ENCODE peak calls at places on chromosomes 11 and 22, in seven cellular contexts. R, W, Y, G, J, Q and U are unnamed samples. For H3K4me1 and H3K36me3, the result is how much of the 10 kb centered on the place peaks cover.

GRCh38 chr11:123671534-123671933 is 17.1 kb upstream of the SCN3B start:
- DNase-seq in Q (no peak), G (no peak), Y (no peak), J (peak), R (no peak), W (no peak), U (no peak)

GRCh38 chr22:43945632-43946390 is 9.4 kb upstream of the SAMM50 start:
- DNase-seq in Y (peak), G (peak), J (peak), R (no peak), W (peak), Q (peak), U (peak)

GRCh38 chr22:26646158-26646557 is 11.2 kb upstream of the MIAT start:
- DNase-seq in G (no peak), J (no peak), Y (no peak), R (no peak), Q (no peak), W (no peak), U (no peak)

GRCh38 chr11:71364176-71364671 is 84.0 kb downstream of the DHCR7 start:
- DNase-seq in R (no peak), W (no peak), Y (no peak), G (no peak), J (no peak), Q (no peak), U (no peak)

GRCh38 chr11:35077709-35078695 is 61.0 kb upstream of the CD44 start:
- DNase-seq in R (no peak), G (no peak), Q (no peak), Y (no peak), J (no peak), W (no peak), U (no peak)

GRCh38 chr11:112744041-112744440 is 217.2 kb upstream of the NCAM1 start:
- DNase-seq in G (no peak), Y (no peak), J (no peak), W (no peak), Q (no peak), R (peak), U (no peak)

GRCh38 chr22:17999851-18000250 is 24.5 kb downstream of the MICAL3 start:
- DNase-seq in Y (no peak), Q (no peak), W (no peak), G (no peak), R (peak), J (no peak), U (no peak)

GRCh38 chr11:87432006-87432405 is 394.3 kb downstream of the TMEM135 start:
- DNase-seq in Y (no peak), Q (no peak), J (no peak), G (no peak), R (no peak), W (no peak), U (no peak)

GRCh38 chr11:122267602-122268001 is 151.6 kb upstream of the BLID start:
- DNase-seq in G (no peak), Q (no peak), J (no peak), R (no peak), W (no peak), Y (no peak), U (no peak)

GRCh38 chr22:47201996-47202818 is 439.8 kb downstream of the TBC1D22A start:
- DNase-seq in J (no peak), Y (no peak), R (peak), W (no peak), Q (no peak), G (no peak), U (no peak)

GRCh38 chr22:27468712-27469111 is 332.8 kb downstream of the MN1 start:
- DNase-seq in Y (no peak), G (no peak), J (no peak), Q (no peak), R (no peak), W (no peak), U (no peak)

GRCh38 chr11:47261291-47261800 is 3.5 kb downstream of the NR1H3 start:
- DNase-seq in Y (no peak), G (no peak), Q (no peak), W (no peak), R (no peak), J (no peak), U (no peak)

GRCh38 chr22:36885474-36885873 is 24.7 kb downstream of the NCF4 start:
- DNase-seq in Q (no peak), J (no peak), R (no peak), Y (no peak), G (no peak), W (no peak), U (no peak)

GRCh38 chr11:66719111-66719872 is 9.7 kb downstream of the SPTBN2 start:
- DNase-seq in J (no peak), W (no peak), Y (no peak), R (no peak), G (no peak), Q (no peak), U (no peak)

GRCh38 chr11:46342237-46342636 is 5.0 kb upstream of the DGKZ start:
- DNase-seq in W (no peak), G (no peak), Y (no peak), R (no peak), J (no peak), Q (no peak), U (no peak)

GRCh38 chr22:41638124-41638523 is 17.0 kb downstream of the XRCC6 start:
- DNase-seq in W (no peak), R (no peak), G (no peak), Q (no peak), J (no peak), Y (no peak), U (no peak)

GRCh38 chr11:102523887-102524286 is 6.7 kb downstream of the MMP7 start:
- DNase-seq in Y (no peak), W (no peak), R (no peak), G (no peak), J (no peak), Q (no peak), U (no peak)

GRCh38 chr11:118088531-118088930 is 1.8 kb upstream of the SMIM35 start:
- DNase-seq in Y (no peak), J (no peak), R (no peak), W (peak), Q (no peak), G (peak), U (peak)

GRCh38 chr11:130611791-130612251 is 163.4 kb downstream of the ADAMTS15 start:
- DNase-seq in Y (no peak), R (no peak), Q (no peak), G (no peak), J (no peak), W (no peak), U (no peak)

GRCh38 chr11:441418-442274 is at the start of gene ANO9:
- DNase-seq in R (no peak), Q (no peak), G (no peak), Y (peak), J (peak), W (no peak), U (no peak)

GRCh38 chr11:125207866-125208425 is 43.4 kb downstream of the PKNOX2 start:
- DNase-seq in J (no peak), Q (no peak), R (peak), G (no peak), Y (no peak), W (no peak), U (no peak)

GRCh38 chr11:86802601-86803051 is 2.3 kb downstream of the PRSS23 start:
- DNase-seq in Q (no peak), J (peak), R (no peak), Y (peak), G (no peak), W (no peak), U (no peak)

GRCh38 chr11:35619754-35620640 is 1.7 kb downstream of the FJX1 start:
- DNase-seq in Q (no peak), G (peak), R (peak), W (peak), Y (peak), J (peak), U (peak)

GRCh38 chr11:6625832-6626420 is 6.7 kb upstream of the TPP1 start:
- DNase-seq in J (no peak), Y (no peak), R (no peak), Q (no peak), G (no peak), W (no peak), U (no peak)

GRCh38 chr11:33256808-33257159 is 397 bp upstream of the HIPK3 start:
- DNase-seq in J (no peak), Y (no peak), G (no peak), R (no peak), Q (no peak), W (no peak), U (no peak)

GRCh38 chr11:11782532-11783110 is 59.2 kb upstream of the USP47 start:
- DNase-seq in G (no peak), Q (no peak), Y (no peak), J (no peak), W (no peak), R (no peak), U (no peak)

GRCh38 chr11:34443136-34443535 is 4.4 kb downstream of the CAT start:
- DNase-seq in W (no peak), R (no peak), G (no peak), J (no peak), Q (no peak), Y (no peak), U (no peak)

GRCh38 chr11:17719028-17719939 is at the start of gene MYOD1:
- DNase-seq in G (no peak), Y (no peak), Q (no peak), J (peak), R (peak), W (no peak), U (no peak)

GRCh38 chr11:312092-312816 is 1.6 kb upstream of the IFITM1 start:
- DNase-seq in Y (no peak), Q (no peak), J (no peak), G (peak), R (no peak), W (no peak), U (no peak)

GRCh38 chr11:121763526-121763925 is 310.8 kb upstream of the SORL1-AS1 start:
- DNase-seq in R (no peak), Y (no peak), W (no peak), G (no peak), J (no peak), Q (no peak), U (no peak)

GRCh38 chr11:94738746-94739145 is 29.4 kb upstream of the AMOTL1 start:
- DNase-seq in R (no peak), J (no peak), Y (no peak), W (no peak), Q (no peak), G (no peak), U (no peak)

DNA sequence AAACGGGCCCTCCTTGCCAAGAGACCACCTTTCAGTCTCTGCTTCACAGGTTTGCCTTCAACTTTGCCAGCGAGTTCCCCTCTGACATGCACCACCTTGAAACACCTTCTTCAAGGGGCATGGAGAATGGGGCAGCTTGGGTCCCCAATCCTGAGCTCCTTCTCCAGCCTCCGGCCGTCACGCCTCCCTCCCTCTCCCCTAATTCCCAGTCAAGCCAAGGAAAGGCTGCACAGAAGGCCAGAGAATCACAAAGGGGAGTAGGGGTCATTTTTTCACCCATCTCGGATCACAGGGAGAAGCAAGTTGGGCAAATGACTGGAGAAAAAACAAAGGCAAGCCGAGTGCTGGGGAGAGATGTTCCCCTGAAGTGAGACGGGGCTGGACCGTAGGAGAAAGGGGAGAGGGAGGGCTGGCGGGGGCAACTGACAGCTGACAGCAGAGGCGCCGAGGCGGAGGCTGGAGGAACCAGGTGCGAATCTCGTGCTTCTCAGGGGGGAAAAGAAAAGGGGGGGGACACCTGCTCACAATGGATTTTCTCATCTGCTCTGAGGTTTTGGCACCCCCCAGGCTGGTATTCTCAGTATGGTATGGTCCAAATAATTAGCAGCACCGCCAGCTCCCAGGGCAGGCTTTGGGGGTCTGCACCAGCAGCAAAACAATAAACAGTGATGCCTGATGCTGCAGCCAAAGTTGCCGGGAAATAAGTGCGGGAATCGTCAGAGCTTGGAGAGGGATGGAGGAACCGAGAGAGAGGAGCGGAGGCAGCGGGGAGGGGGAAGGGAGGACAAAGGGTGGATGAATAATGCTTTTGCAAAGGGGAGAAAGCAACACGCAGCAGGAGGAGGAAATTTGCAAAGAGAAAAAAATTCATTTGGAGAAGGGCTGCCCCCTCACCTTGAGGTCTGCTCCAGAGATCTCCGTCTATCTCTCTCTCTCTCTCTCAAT is 649 bp downstream of the YPEL4 start:
- DNase-seq in Q (no peak), J (peak), W (no peak), G (no peak), R (peak), Y (no peak), U (no peak)
- H3K4me1 ChIP-seq in Q (under half), J (half or more), W (under half), G (under half), R (under half), Y (under half), U (half or more)

GRCh38 chr22:29385748-29386147 is 2.6 kb downstream of the AP1B1 start:
- DNase-seq in Y (no peak), G (no peak), R (no peak), W (no peak), J (no peak), Q (no peak), U (no peak)
- H3K36me3 ChIP-seq in Y (under half), G (under half), R (under half), W (under half), J (under half), Q (under half), U (under half)

DNA sequence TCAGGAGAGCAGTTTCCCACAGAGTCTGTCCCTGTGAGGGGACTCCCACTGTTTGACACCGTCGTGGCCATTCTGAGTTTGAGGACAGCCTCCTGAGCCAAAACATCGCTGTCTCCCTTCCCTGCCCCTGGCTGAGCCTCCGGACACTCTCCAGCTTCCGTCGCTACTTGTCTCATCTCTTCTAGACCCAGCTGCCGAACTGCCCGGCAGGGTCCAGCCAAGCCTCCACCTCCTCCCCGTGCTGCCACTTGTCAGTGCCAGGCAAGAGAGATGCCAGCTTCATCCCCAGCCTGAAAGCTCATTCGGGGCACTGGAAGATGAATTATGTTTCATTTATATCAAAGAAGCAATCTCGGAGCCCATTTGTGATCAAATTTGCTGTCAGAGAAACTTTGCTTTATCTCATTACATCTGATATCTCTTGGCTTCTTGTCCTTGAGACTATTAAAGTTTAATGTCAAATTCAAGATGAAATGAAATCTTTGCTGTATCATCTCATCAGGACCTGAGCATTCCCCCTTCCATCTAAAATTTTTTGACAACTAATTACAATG is 283.9 kb downstream of the BUD13 start:
- DNase-seq in W (no peak), R (no peak), Y (peak), J (no peak), G (no peak), Q (no peak), U (no peak)
- H3K4me3 ChIP-seq in W (no peak), R (no peak), Y (no peak), J (no peak), G (no peak), Q (no peak), U (no peak)

GRCh38 chr22:29093501-29093921 is 20.7 kb downstream of the KREMEN1 start:
- DNase-seq in W (peak), J (no peak), G (no peak), Y (no peak), R (no peak), Q (no peak), U (no peak)

GRCh38 chr22:29093980-29094379 is 21.1 kb downstream of the KREMEN1 start:
- DNase-seq in Y (no peak), R (no peak), Q (no peak), G (no peak), W (peak), J (no peak), U (no peak)

GRCh38 chr22:29098296-29098695 is 25.5 kb downstream of the KREMEN1 start:
- DNase-seq in G (no peak), Q (no peak), Y (no peak), J (no peak), R (no peak), W (no peak), U (no peak)

GRCh38 chr22:29095459-29095858 is 22.6 kb downstream of the KREMEN1 start:
- DNase-seq in W (no peak), Q (no peak), G (no peak), Y (peak), J (no peak), R (no peak), U (no peak)

GRCh38 chr22:29096736-29097669 is 24.2 kb downstream of the KREMEN1 start:
- DNase-seq in Y (peak), Q (no peak), J (peak), R (no peak), W (peak), G (no peak), U (no peak)
- H3K4me1 ChIP-seq in Y (under half), Q (under half), J (under half), R (under half), W (under half), G (under half), U (under half)

GRCh38 chr22:45709004-45709739 is 37.5 kb downstream of the ATXN10 start:
- DNase-seq in Y (no peak), R (no peak), G (peak), W (no peak), J (no peak), Q (no peak), U (no peak)
- H3K36me3 ChIP-seq in Y (under half), R (under half), G (under half), W (under half), J (under half), Q (under half), U (under half)

DNA sequence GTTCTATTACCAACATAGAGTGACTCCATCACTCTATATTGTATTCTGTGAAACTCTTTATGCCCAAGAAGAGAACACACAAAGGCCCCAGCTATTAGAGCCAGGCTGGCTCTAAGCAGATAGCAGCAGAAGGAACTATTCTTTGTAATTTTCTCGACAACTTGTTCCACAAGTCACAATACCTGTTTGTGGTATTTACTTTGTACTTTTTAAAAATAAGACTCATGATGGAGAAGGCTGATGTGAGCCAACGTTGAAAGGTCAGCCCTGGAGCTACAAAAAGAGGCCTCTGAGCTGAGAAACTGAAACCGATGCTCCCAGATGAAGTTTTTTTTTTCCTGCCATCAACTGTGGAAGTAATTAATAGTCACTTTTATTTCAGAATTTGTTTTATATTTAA is 68.3 kb downstream of the LARGE1 start:
- DNase-seq in R (no peak), Q (no peak), G (no peak), W (no peak), Y (no peak), J (no peak), U (no peak)
- H3K4me3 ChIP-seq in R (no peak), Q (no peak), G (no peak), W (no peak), Y (no peak), J (no peak), U (no peak)

GRCh38 chr22:38314140-38314991 is 2.9 kb downstream of the CSNK1E start:
- DNase-seq in Q (no peak), Y (no peak), J (peak), W (no peak), R (no peak), G (no peak), U (no peak)

GRCh38 chr22:38314992-38315800 is 2.0 kb downstream of the CSNK1E start:
- DNase-seq in Q (no peak), R (no peak), W (no peak), G (no peak), Y (no peak), J (peak), U (no peak)

GRCh38 chr22:38316340-38317236 is 645 bp downstream of the CSNK1E start:
- DNase-seq in R (peak), W (peak), G (peak), Y (no peak), J (peak), Q (peak), U (peak)

GRCh38 chr22:38317237-38317994 is at the start of gene CSNK1E:
- DNase-seq in W (peak), Y (peak), G (peak), R (peak), Q (peak), J (peak), U (peak)

DNA sequence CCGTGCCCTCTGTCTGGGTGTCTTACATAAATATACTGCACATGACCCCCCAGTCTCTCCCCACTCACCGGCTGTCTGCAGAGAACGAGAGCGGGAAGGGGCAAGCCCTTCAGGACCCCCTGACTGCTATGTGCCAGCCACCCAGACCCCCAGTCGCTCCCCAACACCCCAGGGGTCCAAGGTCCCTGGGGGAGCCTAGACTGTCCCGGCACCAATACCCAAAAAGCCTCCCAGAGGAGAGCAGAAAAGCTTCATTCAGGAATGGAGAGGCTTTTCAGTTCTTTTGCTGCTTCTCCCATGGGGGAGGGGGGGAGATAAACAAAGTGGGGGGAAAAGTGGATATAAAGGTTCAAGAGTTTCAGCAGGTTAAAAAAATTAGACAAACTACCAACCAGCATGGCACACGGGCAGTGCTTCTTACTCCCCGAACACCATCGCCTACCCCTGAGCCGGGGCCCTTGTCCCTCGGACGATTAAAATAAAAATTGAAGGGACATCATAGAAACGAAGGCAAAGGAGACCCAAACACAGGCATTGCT is 1.4 kb downstream of the CSNK1E start:
- DNase-seq in Q (no peak), J (no peak), Y (no peak), G (no peak), R (no peak), W (no peak), U (no peak)
- H3K4me1 ChIP-seq in Q (under half), J (under half), Y (under half), G (under half), R (under half), W (under half), U (half or more)

GRCh38 chr11:95776859-95777258 is 12.7 kb downstream of the FAM76B start:
- DNase-seq in R (no peak), Y (no peak), J (no peak), Q (no peak), G (no peak), W (no peak), U (no peak)

GRCh38 chr11:95780544-95780943 is 9.0 kb downstream of the FAM76B start:
- DNase-seq in R (no peak), J (no peak), W (no peak), Q (no peak), G (no peak), Y (no peak), U (no peak)

GRCh38 chr11:95778699-95779098 is 10.9 kb downstream of the FAM76B start:
- DNase-seq in J (no peak), W (no peak), G (no peak), Y (no peak), R (no peak), Q (no peak), U (no peak)
- H3K36me3 ChIP-seq in J (half or more), W (under half), G (under half), Y (under half), R (half or more), Q (under half), U (half or more)